ENCODE peak calls at places on chromosomes 3 and 15, in nine cellular contexts. G, M, A, B, F, O, W, L and T are unnamed samples.

GRCh38 chr3:104887069-104887468 is 479.6 kb upstream of the ALCAM start:
- DNase-seq in O (no peak), G (no peak), W (no peak), B (no peak), M (no peak), L (no peak), A (no peak), F (peak; percentile 11), T (no peak)

GRCh38 chr15:51189579-51190397 is 95.1 kb upstream of the TNFAIP8L3 start:
- DNase-seq in M (no peak), F (no peak), A (no peak), O (no peak), L (no peak), B (no peak), G (no peak), W (no peak), T (no peak)

GRCh38 chr15:101240364-101240763 is 11.5 kb downstream of the CHSY1 start:
- DNase-seq in F (peak; percentile 94), W (no peak), M (no peak), L (no peak), A (no peak), O (no peak), G (no peak), B (no peak), T (no peak)

GRCh38 chr3:194840661-194841514 is 155.2 kb downstream of the FAM43A start:
- DNase-seq in M (peak; percentile 25), L (no peak), A (no peak), O (no peak), B (no peak), W (no peak), F (peak; percentile 17), G (peak; percentile 39), T (peak; percentile 86)

GRCh38 chr15:25763954-25764353 is 99.2 kb downstream of the ATP10A start:
- DNase-seq in F (no peak), L (no peak), A (no peak), G (no peak), M (no peak), B (no peak), W (no peak), O (no peak), T (no peak)

GRCh38 chr15:90167121-90167520 is 34.0 kb upstream of the SEMA4B start:
- DNase-seq in M (no peak), F (no peak), B (no peak), W (no peak), G (no peak), O (no peak), L (no peak), A (no peak), T (no peak)

GRCh38 chr15:29115093-29115991 is 154.3 kb downstream of the NSMCE3 start:
- DNase-seq in W (no peak), G (peak; percentile 66), M (peak; percentile 20), L (no peak), B (no peak), A (no peak), F (peak; percentile 23), O (no peak), T (peak; percentile 69)

GRCh38 chr3:100402150-100402706 is 889 bp downstream of the LNP1 start:
- DNase-seq in G (no peak), F (peak; percentile 19), A (no peak), O (no peak), B (no peak), W (no peak), M (no peak), L (no peak), T (peak; percentile 34)

GRCh38 chr3:109278141-109278540 is 38.2 kb downstream of the DPPA2 start:
- DNase-seq in L (no peak), O (no peak), A (no peak), W (no peak), G (no peak), B (no peak), F (no peak), M (no peak), T (no peak)

GRCh38 chr3:74409066-74409465 is 205.4 kb downstream of the CNTN3 start:
- DNase-seq in W (no peak), L (no peak), F (no peak), O (no peak), G (no peak), B (no peak), M (no peak), A (no peak), T (no peak)

GRCh38 chr3:14425574-14426304 is 23.3 kb downstream of the SLC6A6 start:
- DNase-seq in F (no peak), G (no peak), L (no peak), A (no peak), O (no peak), W (no peak), M (no peak), B (peak; percentile 82), T (no peak)

GRCh38 chr3:143226678-143227291 is 107.2 kb downstream of the CHST2 start:
- DNase-seq in G (no peak), B (no peak), F (no peak), W (no peak), L (no peak), A (no peak), O (no peak), M (no peak), T (no peak)

GRCh38 chr3:116770815-116771450 is 61.4 kb downstream of the TUSC7 start:
- DNase-seq in G (peak; percentile 10), L (peak; percentile 63), W (peak; percentile 91), B (no peak), F (peak; percentile 71), A (peak; percentile 49), O (no peak), M (peak; percentile 27), T (peak; percentile 84)

GRCh38 chr3:46866720-46867549 is 3.7 kb upstream of the MYL3 start:
- DNase-seq in M (peak; percentile 51), B (peak; percentile 92), G (peak; percentile 80), F (peak; percentile 17), L (peak; percentile 15), W (peak; percentile 72), A (peak; percentile 88), O (peak; percentile 57), T (peak; percentile 75)

GRCh38 chr15:29942144-29942543 is 119.9 kb upstream of the TJP1 start:
- DNase-seq in G (no peak), B (no peak), W (peak; percentile 74), O (no peak), M (no peak), A (no peak), F (peak; percentile 26), L (no peak), T (no peak)

GRCh38 chr3:183584246-183584913 is 28.9 kb upstream of the KLHL6 start:
- DNase-seq in B (no peak), F (peak; percentile 27), L (peak; percentile 3), A (no peak), M (no peak), W (peak; percentile 55), O (no peak), G (no peak), T (peak; percentile 31)